ENCODE peak calls at places on chromosomes 16 and 17, in nine cellular contexts. S, B, Q, M, V, K, D, N and F are unnamed samples.
A peak's percentile ranks its signal among the peaks of the same experiment; 100 is the strongest.

GRCh38 chr17:56291226-56291805 is 138.0 kb downstream of the ANKFN1 start:
- DNase-seq in S (no peak), B (no peak), Q (no peak), M (no peak), V (no peak), K (no peak), D (no peak), N (no peak), F (no peak)

GRCh38 chr17:74750327-74751069 is 2.1 kb downstream of the NHERF1 start:
- DNase-seq in S (no peak), B (no peak), Q (peak; percentile 64), M (no peak), V (no peak), K (no peak), D (no peak), N (no peak), F (no peak)

GRCh38 chr16:69566437-69567030 is 768 bp downstream of the NFAT5 start:
- DNase-seq in S (peak; percentile 53), B (peak; percentile 74), Q (peak; percentile 73), M (peak; percentile 79), V (peak; percentile 72), K (peak; percentile 22), D (peak; percentile 61), N (no peak), F (peak; percentile 66)

GRCh38 chr17:77516902-77517301 is 376.1 kb downstream of the SEC14L1 start:
- DNase-seq in S (no peak), B (peak; percentile 28), Q (no peak), M (peak; percentile 35), V (peak; percentile 25), K (no peak), D (peak; percentile 94), N (peak; percentile 31), F (peak; percentile 52)

GRCh38 chr16:88940196-88941050 is 36.6 kb downstream of the CBFA2T3 start:
- DNase-seq in S (no peak), B (no peak), Q (no peak), M (peak; percentile 35), V (no peak), K (no peak), D (no peak), N (no peak), F (no peak)

GRCh38 chr16:18855196-18855595 is 53.8 kb upstream of the ARL6IP1 start:
- DNase-seq in S (no peak), B (no peak), Q (no peak), M (no peak), V (no peak), K (no peak), D (no peak), N (no peak), F (no peak)

GRCh38 chr17:58492238-58493121 is 4.3 kb upstream of the HSF5 start:
- DNase-seq in S (no peak), B (no peak), Q (no peak), M (no peak), V (no peak), K (no peak), D (no peak), N (no peak), F (peak; percentile 88)

GRCh38 chr16:50644730-50645129 is 36.4 kb downstream of the SNX20 start:
- DNase-seq in S (peak; percentile 20), B (peak; percentile 63), Q (no peak), M (peak; percentile 25), V (peak; percentile 76), K (no peak), D (peak; percentile 12), N (no peak), F (peak; percentile 50)

GRCh38 chr17:31743767-31744166 is 115.3 kb downstream of the COPRS start:
- DNase-seq in S (no peak), B (peak; percentile 50), Q (no peak), M (no peak), V (peak; percentile 64), K (no peak), D (peak; percentile 42), N (no peak), F (no peak)

GRCh38 chr17:77315551-77316190 is 174.9 kb downstream of the SEC14L1 start:
- DNase-seq in S (no peak), B (no peak), Q (no peak), M (no peak), V (no peak), K (no peak), D (no peak), N (no peak), F (no peak)

GRCh38 chr17:62681939-62682381 is 54.5 kb downstream of the MRC2 start:
- DNase-seq in S (no peak), B (no peak), Q (no peak), M (no peak), V (no peak), K (no peak), D (no peak), N (no peak), F (no peak)

GRCh38 chr17:34527908-34528470 is 51.4 kb upstream of the TMEM132E start:
- DNase-seq in S (no peak), B (no peak), Q (no peak), M (peak; percentile 14), V (no peak), K (no peak), D (no peak), N (no peak), F (no peak)

GRCh38 chr16:1561266-1561665 is 27.8 kb downstream of the TMEM204 start:
- DNase-seq in S (no peak), B (no peak), Q (no peak), M (no peak), V (no peak), K (no peak), D (no peak), N (no peak), F (no peak)

GRCh38 chr17:73786286-73786743 is 142.1 kb upstream of the SDK2 start:
- DNase-seq in S (no peak), B (no peak), Q (peak; percentile 88), M (peak; percentile 54), V (no peak), K (no peak), D (no peak), N (no peak), F (no peak)

GRCh38 chr16:50252082-50252611 is 14.2 kb upstream of the ADCY7 start:
- DNase-seq in S (no peak), B (no peak), Q (no peak), M (no peak), V (no peak), K (no peak), D (no peak), N (no peak), F (no peak)

GRCh38 chr17:77647531-77647930 is 311.0 kb upstream of the TNRC6C start:
- DNase-seq in S (no peak), B (no peak), Q (no peak), M (no peak), V (no peak), K (no peak), D (no peak), N (no peak), F (no peak)

GRCh38 chr17:8922451-8922850 is 43.1 kb downstream of the PIK3R5 start:
- DNase-seq in S (no peak), B (peak; percentile 88), Q (no peak), M (no peak), V (peak; percentile 96), K (no peak), D (peak; percentile 99), N (peak; percentile 74), F (peak; percentile 81)

GRCh38 chr16:68760671-68761275 is 23.7 kb downstream of the CDH1 start:
- DNase-seq in S (peak; percentile 84), B (peak; percentile 12), Q (no peak), M (peak; percentile 56), V (no peak), K (no peak), D (peak; percentile 60), N (no peak), F (peak; percentile 95)

DNA sequence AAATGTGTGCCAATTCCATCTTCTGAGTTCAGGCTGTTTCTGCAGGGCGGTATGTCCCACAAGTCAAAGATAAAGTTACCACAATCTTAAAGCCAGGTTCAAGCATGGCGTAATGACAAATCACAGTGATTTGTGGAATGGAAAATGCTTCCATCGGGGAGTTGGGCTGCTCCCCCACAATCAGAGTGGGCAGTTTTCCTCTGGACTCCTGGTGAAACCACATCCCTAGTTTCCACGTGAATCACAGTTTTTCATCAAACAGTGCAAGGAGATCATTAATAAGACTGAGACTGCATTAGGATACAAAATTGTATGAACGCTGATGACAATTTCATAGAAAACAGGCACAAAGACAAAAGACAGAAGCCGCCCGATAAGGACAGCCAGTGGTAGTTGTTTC is 3.5 kb downstream of the LITAF start:
- DNase-seq in S (no peak), B (peak; percentile 75), Q (no peak), M (no peak), V (peak; percentile 16), K (no peak), D (peak; percentile 95), N (no peak), F (no peak)
- H3K4me3 ChIP-seq in S (peak overlapping the region; percentile 35), B (no peak overlapping the region), Q (peak overlapping the region; percentile 78), M (peak overlapping the region; percentile 93), V (no peak overlapping the region), K (no peak overlapping the region), D (no peak overlapping the region), N (no peak overlapping the region), F (peak overlapping the region; percentile 11)

DNA sequence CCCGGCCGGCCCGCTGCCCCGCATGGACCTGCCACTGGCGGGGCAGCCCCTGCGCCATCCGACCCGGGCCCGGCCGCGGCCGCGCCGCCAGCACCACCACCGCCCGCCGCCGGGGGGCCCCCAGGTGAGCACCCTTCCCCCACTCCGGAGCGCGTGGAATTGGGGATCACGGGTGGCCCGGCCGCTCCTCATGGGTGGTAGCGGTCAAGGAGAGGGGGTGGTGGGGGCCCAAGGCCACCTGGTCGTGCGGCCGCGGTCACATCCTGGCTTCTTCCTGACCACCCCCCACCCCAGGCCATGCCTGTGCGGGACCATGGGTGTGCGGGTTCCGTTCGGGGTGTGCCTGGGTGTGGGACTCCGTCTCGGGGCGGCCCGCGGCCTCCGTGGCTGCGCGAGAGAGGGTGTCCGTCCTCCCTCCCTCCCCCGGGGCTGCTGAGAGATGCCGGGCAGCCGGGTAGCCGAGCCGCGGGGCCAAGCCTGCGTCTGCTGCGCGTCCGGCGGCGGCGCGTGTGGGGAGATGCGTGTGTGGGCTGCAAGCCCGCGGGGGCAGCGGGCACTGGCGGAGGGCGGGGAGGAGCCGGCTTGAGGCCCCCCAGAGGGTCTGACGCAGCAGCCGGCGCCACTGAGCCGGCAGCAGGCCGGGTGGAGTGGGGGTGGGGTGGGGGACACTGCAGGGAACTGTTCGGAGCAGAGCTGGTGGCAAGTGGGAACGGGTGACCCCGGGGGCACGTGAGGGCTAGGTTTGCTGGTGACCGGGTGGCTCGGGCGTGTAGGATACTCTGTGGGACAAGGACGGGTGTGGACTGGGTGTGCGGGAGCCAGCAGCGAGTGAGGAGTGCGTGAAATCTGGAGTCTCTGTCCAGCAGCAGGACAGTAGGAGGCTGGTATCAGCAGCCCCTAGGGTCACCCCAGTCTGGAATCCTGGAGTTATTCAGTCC is 6.7 kb downstream of the ACD start:
- DNase-seq in S (no peak), B (no peak), Q (no peak), M (no peak), V (no peak), K (no peak), D (no peak), N (no peak), F (no peak)
- H3K4me3 ChIP-seq in S (no peak overlapping the region), B (peak overlapping the region; percentile 46), Q (no peak overlapping the region), M (peak overlapping the region; percentile 58), V (peak overlapping the region; percentile 58), K (no peak overlapping the region), D (peak overlapping the region; percentile 60), N (peak overlapping the region; percentile 29), F (peak overlapping the region; percentile 8)

GRCh38 chr17:41544497-41544896 is 16.4 kb upstream of the KRT19 start:
- DNase-seq in S (no peak), B (peak; percentile 49), Q (peak; percentile 74), M (peak; percentile 74), V (no peak), K (no peak), D (no peak), N (peak; percentile 37), F (no peak)
- H3K4me3 ChIP-seq in S (no peak overlapping the region), B (no peak overlapping the region), Q (no peak overlapping the region), M (no peak overlapping the region), V (no peak overlapping the region), K (no peak overlapping the region), D (no peak overlapping the region), N (no peak overlapping the region), F (no peak overlapping the region)

GRCh38 chr17:7840441-7840840 is 6.4 kb downstream of the KDM6B start:
- DNase-seq in S (no peak), B (no peak), Q (no peak), M (no peak), V (no peak), K (no peak), D (no peak), N (no peak), F (no peak)
- H3K4me3 ChIP-seq in S (no peak overlapping the region), B (no peak overlapping the region), Q (no peak overlapping the region), M (no peak overlapping the region), V (no peak overlapping the region), K (no peak overlapping the region), D (no peak overlapping the region), N (no peak overlapping the region), F (no peak overlapping the region)